ENCODE peak calls at places on chromosome X, in six cellular contexts. H, O, W, G, Z and Q are unnamed samples.

GRCh38 chrX:154599531-154599930 is 14.6 kb downstream of the CTAG1A start:
- DNase-seq in H (no peak), O (no peak), W (no peak), G (no peak), Z (no peak), Q (no peak)

GRCh38 chrX:115449742-115450141 is 111.2 kb upstream of the PLS3 start:
- DNase-seq in H (peak), O (peak), W (peak), G (no peak), Z (no peak), Q (no peak)

GRCh38 chrX:100410083-100410590 is at the start of gene PCDH19:
- DNase-seq in H (peak), O (peak), W (no peak), G (no peak), Z (no peak), Q (no peak)

GRCh38 chrX:104641176-104641575 is 75.2 kb downstream of the IL1RAPL2 start:
- DNase-seq in H (no peak), O (no peak), W (no peak), G (no peak), Z (no peak), Q (no peak)

GRCh38 chrX:45445745-45446412 is 245.2 kb upstream of the DIPK2B start:
- DNase-seq in H (peak), O (peak), W (no peak), G (no peak), Z (no peak), Q (peak)

GRCh38 chrX:94065091-94065490 is 391.1 kb downstream of the FAM133A start:
- DNase-seq in H (no peak), O (no peak), W (no peak), G (no peak), Z (no peak), Q (no peak)

GRCh38 chrX:108464604-108465003 is 25.0 kb downstream of the COL4A5 start:
- DNase-seq in H (no peak), O (no peak), W (no peak), G (no peak), Z (no peak), Q (no peak)

GRCh38 chrX:15515931-15516330 is 15.3 kb downstream of the BMX start:
- DNase-seq in H (no peak), O (peak), W (no peak), G (peak), Z (no peak), Q (no peak)

GRCh38 chrX:69093960-69094935 is 71.0 kb downstream of the PJA1 start:
- DNase-seq in H (peak), O (peak), W (peak), G (peak), Z (no peak), Q (peak)

GRCh38 chrX:73916931-73917657 is 354.1 kb downstream of the CHIC1 start:
- DNase-seq in H (peak), O (peak), W (no peak), G (no peak), Z (no peak), Q (peak)

GRCh38 chrX:13311560-13311959 is 8.3 kb downstream of the ATXN3L start:
- DNase-seq in H (no peak), O (no peak), W (no peak), G (no peak), Z (no peak), Q (no peak)

GRCh38 chrX:53476371-53476770 is 42.2 kb upstream of the HSD17B10 start:
- DNase-seq in H (peak), O (no peak), W (no peak), G (no peak), Z (no peak), Q (no peak)

GRCh38 chrX:110268395-110268794 is 49.5 kb downstream of the AMMECR1 start:
- DNase-seq in H (no peak), O (no peak), W (no peak), G (no peak), Z (no peak), Q (no peak)

GRCh38 chrX:110267874-110268273 is 50.0 kb downstream of the AMMECR1 start:
- DNase-seq in H (no peak), O (peak), W (no peak), G (no peak), Z (no peak), Q (no peak)

GRCh38 chrX:110265624-110266023 is 52.3 kb downstream of the AMMECR1 start:
- DNase-seq in H (no peak), O (no peak), W (no peak), G (no peak), Z (no peak), Q (no peak)

GRCh38 chrX:110268875-110269274 is 49.0 kb downstream of the AMMECR1 start:
- DNase-seq in H (no peak), O (peak), W (no peak), G (no peak), Z (no peak), Q (peak)
- TF ChIP-seq MYC in H (no peak), O (no peak), W (no peak), G (no peak), Z (no peak), Q (no peak)

DNA sequence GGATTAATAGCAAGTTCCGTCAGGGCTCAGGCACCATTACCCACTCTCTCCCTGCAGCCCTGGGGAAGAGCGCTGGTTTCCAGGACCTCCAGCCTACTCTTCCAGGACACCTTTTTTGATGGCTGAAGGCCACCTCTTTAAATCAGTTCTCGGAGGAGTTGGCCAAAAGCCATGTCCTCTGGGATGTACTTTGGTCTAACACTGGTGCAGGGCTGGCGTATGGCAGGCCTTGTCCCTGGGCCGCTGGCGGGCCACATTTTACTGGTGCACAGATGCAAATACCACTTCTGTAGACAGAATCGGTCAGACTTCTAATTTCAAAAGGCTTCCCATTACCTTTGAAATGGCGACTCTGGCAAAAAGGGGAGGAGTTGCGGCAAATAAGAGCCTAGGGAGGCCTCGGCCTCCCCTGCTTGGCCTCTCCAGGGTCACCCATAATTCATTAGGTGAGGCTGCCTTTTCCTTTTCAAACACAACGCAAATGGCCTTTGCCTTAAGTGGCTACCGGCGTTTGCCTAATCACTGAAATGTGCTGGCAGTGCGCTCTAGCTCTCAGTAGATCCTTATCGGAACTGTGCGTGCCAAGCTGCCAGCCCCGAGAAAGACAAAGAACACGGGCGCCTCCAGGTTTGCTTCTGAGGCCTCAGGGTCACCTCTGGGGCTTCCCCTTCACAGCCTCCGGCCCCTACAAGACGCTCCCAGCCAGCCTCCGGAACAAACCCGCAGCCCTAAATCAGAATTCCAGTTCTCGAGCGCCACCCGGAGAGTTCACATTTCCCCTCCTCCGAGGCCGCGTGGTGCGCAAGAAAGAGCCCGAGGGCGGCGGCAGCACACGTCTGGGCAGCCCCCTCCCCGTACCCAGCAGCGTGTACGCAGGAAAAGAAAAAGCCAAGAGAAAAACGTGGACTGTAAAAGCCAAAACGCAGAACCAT is 76.2 kb upstream of the BCOR start:
- DNase-seq in H (no peak), O (peak), W (peak), G (no peak), Z (no peak), Q (peak)
- H3K4me3 ChIP-seq in H (no peak), O (no peak), W (peak), G (peak), Z (peak), Q (peak)

GRCh38 chrX:133668225-133668931 is 253.1 kb upstream of the GPC4 start:
- DNase-seq in H (no peak), O (no peak), W (no peak), G (no peak), Z (no peak), Q (no peak)
- TF ChIP-seq MYC in H (no peak), O (no peak), W (no peak), G (no peak), Z (no peak), Q (no peak)

GRCh38 chrX:97563531-97564133 is 679.9 kb downstream of the RPA4 start:
- DNase-seq in H (no peak), O (peak), W (peak), G (no peak), Z (peak), Q (peak)
- H3K4me3 ChIP-seq in H (no peak), O (no peak), W (peak), G (no peak), Z (no peak), Q (peak)